ENCODE peak calls at places on chromosomes 5 and 9, in nine cellular contexts. One of them, this sample, is unnamed.

GRCh38 chr9:35293381-35293780 is 131.6 kb downstream of the UNC13B start:
- DNase-seq in cardiac muscle cell: no peak
- DNase-seq in endothelial cell: no peak
- DNase-seq in DND-41: no peak
- DNase-seq in RKO: no peak
- DNase-seq in ELF-1: no peak
- DNase-seq in WTC11: no peak
- DNase-seq in omental fat pad: no peak
- DNase-seq in T-helper 9 cell: no peak
- DNase-seq in this sample: no peak

GRCh38 chr9:18605763-18606162 is 131.8 kb downstream of the ADAMTSL1 start:
- DNase-seq in cardiac muscle cell: peak
- DNase-seq in endothelial cell: no peak
- DNase-seq in DND-41: no peak
- DNase-seq in RKO: no peak
- DNase-seq in ELF-1: no peak
- DNase-seq in WTC11: no peak
- DNase-seq in omental fat pad: no peak
- DNase-seq in T-helper 9 cell: no peak
- DNase-seq in this sample: no peak

GRCh38 chr5:37495210-37495609 is 116.1 kb downstream of the WDR70 start:
- DNase-seq in cardiac muscle cell: peak
- DNase-seq in endothelial cell: no peak
- DNase-seq in DND-41: no peak
- DNase-seq in RKO: no peak
- DNase-seq in ELF-1: no peak
- DNase-seq in WTC11: no peak
- DNase-seq in omental fat pad: no peak
- DNase-seq in T-helper 9 cell: no peak
- DNase-seq in this sample: no peak

GRCh38 chr9:92435263-92435662 is 11.0 kb upstream of the OMD start:
- DNase-seq in cardiac muscle cell: no peak
- DNase-seq in endothelial cell: no peak
- DNase-seq in DND-41: no peak
- DNase-seq in RKO: no peak
- DNase-seq in ELF-1: no peak
- DNase-seq in WTC11: no peak
- DNase-seq in omental fat pad: no peak
- DNase-seq in T-helper 9 cell: no peak
- DNase-seq in this sample: no peak

GRCh38 chr5:133867341-133867740 is 101.1 kb downstream of the C5orf15 start:
- DNase-seq in cardiac muscle cell: no peak
- DNase-seq in endothelial cell: no peak
- DNase-seq in DND-41: no peak
- DNase-seq in RKO: no peak
- DNase-seq in ELF-1: no peak
- DNase-seq in WTC11: no peak
- DNase-seq in omental fat pad: no peak
- DNase-seq in T-helper 9 cell: no peak
- DNase-seq in this sample: no peak

GRCh38 chr9:128065907-128066712 is 1.0 kb downstream of the NAIF1 start:
- DNase-seq in cardiac muscle cell: no peak
- DNase-seq in endothelial cell: no peak
- DNase-seq in DND-41: no peak
- DNase-seq in RKO: no peak
- DNase-seq in ELF-1: no peak
- DNase-seq in WTC11: no peak
- DNase-seq in omental fat pad: no peak
- DNase-seq in T-helper 9 cell: no peak
- DNase-seq in this sample: no peak

GRCh38 chr9:121660876-121661275 is 9.4 kb downstream of the DAB2IP start:
- DNase-seq in cardiac muscle cell: no peak
- DNase-seq in endothelial cell: no peak
- DNase-seq in DND-41: no peak
- DNase-seq in RKO: no peak
- DNase-seq in ELF-1: no peak
- DNase-seq in WTC11: no peak
- DNase-seq in omental fat pad: no peak
- DNase-seq in T-helper 9 cell: no peak
- DNase-seq in this sample: no peak

GRCh38 chr5:176337913-176338312 is 23.7 kb downstream of the KIAA1191 start:
- DNase-seq in cardiac muscle cell: no peak
- DNase-seq in endothelial cell: no peak
- DNase-seq in DND-41: no peak
- DNase-seq in RKO: no peak
- DNase-seq in ELF-1: no peak
- DNase-seq in WTC11: no peak
- DNase-seq in omental fat pad: no peak
- DNase-seq in T-helper 9 cell: no peak
- DNase-seq in this sample: no peak

GRCh38 chr5:40904205-40904993 is 4.9 kb upstream of the C7 start:
- DNase-seq in cardiac muscle cell: peak
- DNase-seq in endothelial cell: peak
- DNase-seq in DND-41: peak
- DNase-seq in RKO: peak
- DNase-seq in ELF-1: peak
- DNase-seq in WTC11: peak
- DNase-seq in omental fat pad: no peak
- DNase-seq in T-helper 9 cell: no peak
- DNase-seq in this sample: peak

GRCh38 chr5:154478224-154478565 is at the start of gene HAND1:
- DNase-seq in cardiac muscle cell: no peak
- DNase-seq in endothelial cell: peak
- DNase-seq in DND-41: no peak
- DNase-seq in RKO: no peak
- DNase-seq in ELF-1: peak
- DNase-seq in WTC11: peak
- DNase-seq in omental fat pad: no peak
- DNase-seq in T-helper 9 cell: no peak
- DNase-seq in this sample: no peak

GRCh38 chr9:37925786-37926736 is 22.1 kb upstream of the SLC25A51 start:
- DNase-seq in cardiac muscle cell: no peak
- DNase-seq in endothelial cell: no peak
- DNase-seq in DND-41: no peak
- DNase-seq in RKO: no peak
- DNase-seq in ELF-1: no peak
- DNase-seq in WTC11: no peak
- DNase-seq in omental fat pad: no peak
- DNase-seq in T-helper 9 cell: no peak
- DNase-seq in this sample: peak

GRCh38 chr5:36886791-36887190 is 10.2 kb downstream of the NIPBL start:
- DNase-seq in cardiac muscle cell: no peak
- DNase-seq in endothelial cell: no peak
- DNase-seq in DND-41: no peak
- DNase-seq in RKO: no peak
- DNase-seq in ELF-1: no peak
- DNase-seq in WTC11: no peak
- DNase-seq in omental fat pad: no peak
- DNase-seq in T-helper 9 cell: no peak
- DNase-seq in this sample: no peak

GRCh38 chr5:14675865-14676300 is 11.4 kb downstream of the OTULIN start:
- DNase-seq in cardiac muscle cell: no peak
- DNase-seq in endothelial cell: no peak
- DNase-seq in DND-41: peak
- DNase-seq in RKO: no peak
- DNase-seq in ELF-1: no peak
- DNase-seq in WTC11: no peak
- DNase-seq in omental fat pad: no peak
- DNase-seq in T-helper 9 cell: no peak
- DNase-seq in this sample: no peak

GRCh38 chr5:103569313-103570060 is 6.9 kb upstream of the NUDT12 start:
- DNase-seq in cardiac muscle cell: no peak
- DNase-seq in endothelial cell: no peak
- DNase-seq in DND-41: no peak
- DNase-seq in RKO: no peak
- DNase-seq in ELF-1: no peak
- DNase-seq in WTC11: no peak
- DNase-seq in omental fat pad: no peak
- DNase-seq in T-helper 9 cell: no peak
- DNase-seq in this sample: no peak

GRCh38 chr9:93299418-93300174 is 115.7 kb downstream of the WNK2 start:
- DNase-seq in cardiac muscle cell: no peak
- DNase-seq in endothelial cell: no peak
- DNase-seq in DND-41: no peak
- DNase-seq in RKO: no peak
- DNase-seq in ELF-1: no peak
- DNase-seq in WTC11: no peak
- DNase-seq in omental fat pad: no peak
- DNase-seq in T-helper 9 cell: no peak
- DNase-seq in this sample: no peak

GRCh38 chr5:93151121-93151520 is 429.9 kb downstream of the NR2F1-AS1 start:
- DNase-seq in cardiac muscle cell: no peak
- DNase-seq in endothelial cell: no peak
- DNase-seq in DND-41: no peak
- DNase-seq in RKO: no peak
- DNase-seq in ELF-1: no peak
- DNase-seq in WTC11: no peak
- DNase-seq in omental fat pad: no peak
- DNase-seq in T-helper 9 cell: no peak
- DNase-seq in this sample: no peak

GRCh38 chr5:115124741-115125140 is 45.0 kb downstream of the TRIM36 start:
- DNase-seq in cardiac muscle cell: no peak
- DNase-seq in endothelial cell: no peak
- DNase-seq in DND-41: no peak
- DNase-seq in RKO: no peak
- DNase-seq in ELF-1: no peak
- DNase-seq in WTC11: no peak
- DNase-seq in omental fat pad: no peak
- DNase-seq in T-helper 9 cell: no peak
- DNase-seq in this sample: no peak

GRCh38 chr5:65874241-65874640 is 52.1 kb upstream of the ERBIN start:
- DNase-seq in cardiac muscle cell: no peak
- DNase-seq in endothelial cell: no peak
- DNase-seq in DND-41: no peak
- DNase-seq in RKO: no peak
- DNase-seq in ELF-1: no peak
- DNase-seq in WTC11: no peak
- DNase-seq in omental fat pad: no peak
- DNase-seq in T-helper 9 cell: no peak
- DNase-seq in this sample: no peak

GRCh38 chr5:142014911-142015584 is 2.2 kb upstream of the GNPDA1 start:
- DNase-seq in cardiac muscle cell: peak
- DNase-seq in endothelial cell: no peak
- DNase-seq in DND-41: peak
- DNase-seq in RKO: peak
- DNase-seq in ELF-1: peak
- DNase-seq in WTC11: no peak
- DNase-seq in omental fat pad: no peak
- DNase-seq in T-helper 9 cell: peak
- DNase-seq in this sample: no peak

GRCh38 chr5:150117945-150118560 is 31.7 kb upstream of the CSF1R start:
- DNase-seq in cardiac muscle cell: no peak
- DNase-seq in endothelial cell: no peak
- DNase-seq in DND-41: no peak
- DNase-seq in RKO: no peak
- DNase-seq in ELF-1: no peak
- DNase-seq in WTC11: no peak
- DNase-seq in omental fat pad: no peak
- DNase-seq in T-helper 9 cell: no peak
- DNase-seq in this sample: no peak

GRCh38 chr5:1005904-1006655 is 2.5 kb upstream of the NKD2 start:
- DNase-seq in cardiac muscle cell: no peak
- DNase-seq in endothelial cell: peak
- DNase-seq in DND-41: no peak
- DNase-seq in RKO: no peak
- DNase-seq in ELF-1: no peak
- DNase-seq in WTC11: peak
- DNase-seq in omental fat pad: peak
- DNase-seq in T-helper 9 cell: no peak
- DNase-seq in this sample: no peak

GRCh38 chr9:37407468-37407867 is 15.0 kb upstream of the GRHPR start:
- DNase-seq in cardiac muscle cell: no peak
- DNase-seq in endothelial cell: no peak
- DNase-seq in DND-41: no peak
- DNase-seq in RKO: peak
- DNase-seq in ELF-1: no peak
- DNase-seq in WTC11: no peak
- DNase-seq in omental fat pad: no peak
- DNase-seq in T-helper 9 cell: no peak
- DNase-seq in this sample: no peak

GRCh38 chr9:8329561-8330283 is 530.1 kb upstream of the DMAC1 start:
- DNase-seq in cardiac muscle cell: no peak
- DNase-seq in endothelial cell: no peak
- DNase-seq in DND-41: no peak
- DNase-seq in RKO: no peak
- DNase-seq in ELF-1: peak
- DNase-seq in WTC11: peak
- DNase-seq in omental fat pad: no peak
- DNase-seq in T-helper 9 cell: no peak
- DNase-seq in this sample: no peak

GRCh38 chr5:54795284-54795683 is 190.1 kb downstream of the ESM1 start:
- DNase-seq in cardiac muscle cell: no peak
- DNase-seq in endothelial cell: no peak
- DNase-seq in DND-41: no peak
- DNase-seq in RKO: no peak
- DNase-seq in ELF-1: no peak
- DNase-seq in WTC11: no peak
- DNase-seq in omental fat pad: no peak
- DNase-seq in T-helper 9 cell: no peak
- DNase-seq in this sample: no peak

GRCh38 chr9:694499-695154 is 146.9 kb upstream of the DMRT1 start:
- DNase-seq in cardiac muscle cell: peak
- DNase-seq in endothelial cell: no peak
- DNase-seq in DND-41: no peak
- DNase-seq in RKO: peak
- DNase-seq in ELF-1: no peak
- DNase-seq in WTC11: no peak
- DNase-seq in omental fat pad: no peak
- DNase-seq in T-helper 9 cell: no peak
- DNase-seq in this sample: peak

GRCh38 chr5:150101019-150101418 is 14.7 kb upstream of the CSF1R start:
- DNase-seq in cardiac muscle cell: no peak
- DNase-seq in endothelial cell: no peak
- DNase-seq in DND-41: no peak
- DNase-seq in RKO: no peak
- DNase-seq in ELF-1: no peak
- DNase-seq in WTC11: no peak
- DNase-seq in omental fat pad: no peak
- DNase-seq in T-helper 9 cell: no peak
- DNase-seq in this sample: no peak

GRCh38 chr9:37094751-37095150 is 25.6 kb upstream of the ZCCHC7 start:
- DNase-seq in cardiac muscle cell: no peak
- DNase-seq in endothelial cell: no peak
- DNase-seq in DND-41: no peak
- DNase-seq in RKO: no peak
- DNase-seq in ELF-1: no peak
- DNase-seq in WTC11: no peak
- DNase-seq in omental fat pad: no peak
- DNase-seq in T-helper 9 cell: no peak
- DNase-seq in this sample: no peak

GRCh38 chr5:180646963-180647305 is 2.5 kb downstream of the FLT4 start:
- DNase-seq in cardiac muscle cell: no peak
- DNase-seq in endothelial cell: no peak
- DNase-seq in DND-41: no peak
- DNase-seq in RKO: no peak
- DNase-seq in ELF-1: no peak
- DNase-seq in WTC11: no peak
- DNase-seq in omental fat pad: no peak
- DNase-seq in T-helper 9 cell: no peak
- DNase-seq in this sample: no peak

GRCh38 chr9:130040901-130041647 is 1.9 kb downstream of the FNBP1 start:
- DNase-seq in cardiac muscle cell: no peak
- DNase-seq in endothelial cell: no peak
- DNase-seq in DND-41: peak
- DNase-seq in RKO: no peak
- DNase-seq in ELF-1: no peak
- DNase-seq in WTC11: no peak
- DNase-seq in omental fat pad: no peak
- DNase-seq in T-helper 9 cell: no peak
- DNase-seq in this sample: no peak

GRCh38 chr5:170522211-170523128 is 18.6 kb downstream of the KCNIP1 start:
- DNase-seq in cardiac muscle cell: no peak
- DNase-seq in endothelial cell: no peak
- DNase-seq in DND-41: no peak
- DNase-seq in RKO: no peak
- DNase-seq in ELF-1: peak
- DNase-seq in WTC11: no peak
- DNase-seq in omental fat pad: no peak
- DNase-seq in T-helper 9 cell: no peak
- DNase-seq in this sample: no peak

GRCh38 chr5:73311291-73312110 is 137.1 kb downstream of the FOXD1 start:
- DNase-seq in cardiac muscle cell: peak
- DNase-seq in endothelial cell: no peak
- DNase-seq in DND-41: no peak
- DNase-seq in RKO: peak
- DNase-seq in ELF-1: peak
- DNase-seq in WTC11: peak
- DNase-seq in omental fat pad: no peak
- DNase-seq in T-helper 9 cell: no peak
- DNase-seq in this sample: no peak

This sample was measured in posterior cingulate gyrus.